ENCODE peak calls at places on chromosome 10, in five cellular contexts. B is A549, G is adrenal gland, M is heart left ventricle, W is uterus. D is an unnamed sample.

GRCh38 chr10:7766241-7766640 is 21.6 kb downstream of the KIN start:
- DNase-seq in W (no peak), G (no peak), M (no peak), B (no peak), D (no peak)

GRCh38 chr10:29841724-29842649 is 207.2 kb upstream of the SVIL start:
- DNase-seq in G (peak), M (peak), B (peak), W (peak), D (peak)

GRCh38 chr10:13839430-13839986 is 252.7 kb downstream of the PRPF18 start:
- DNase-seq in M (peak), W (no peak), B (peak), G (no peak), D (no peak)

GRCh38 chr10:69089638-69090599 is 2.0 kb downstream of the SRGN start:
- DNase-seq in M (no peak), G (peak), B (no peak), W (no peak), D (peak)

GRCh38 chr10:84727398-84727797 is 399.0 kb downstream of the CCSER2 start:
- DNase-seq in B (no peak), M (no peak), W (no peak), G (no peak), D (no peak)

GRCh38 chr10:13784067-13784466 is 197.3 kb downstream of the PRPF18 start:
- DNase-seq in B (no peak), G (no peak), M (no peak), W (no peak), D (no peak)

GRCh38 chr10:69359089-69360025 is 57.4 kb downstream of the TACR2 start:
- DNase-seq in G (no peak), W (no peak), M (no peak), B (no peak), D (no peak)

GRCh38 chr10:29007748-29008610 is 280.9 kb upstream of the LYZL1 start:
- DNase-seq in G (no peak), B (peak), M (no peak), W (no peak), D (no peak)

GRCh38 chr10:48456808-48457761 is 147.8 kb downstream of the ARHGAP22 start:
- DNase-seq in G (peak), M (no peak), W (no peak), B (no peak), D (no peak)

GRCh38 chr10:113735913-113736312 is 15.6 kb upstream of the PLEKHS1 start:
- DNase-seq in B (peak), W (no peak), G (no peak), M (no peak), D (peak)

GRCh38 chr10:130807096-130807495 is 504.4 kb downstream of the TCERG1L start:
- DNase-seq in M (no peak), G (peak), B (no peak), W (no peak), D (no peak)

GRCh38 chr10:54402576-54402975 is 398.5 kb downstream of the PCDH15 start:
- DNase-seq in G (no peak), B (peak), W (no peak), M (no peak), D (no peak)

GRCh38 chr10:103967433-103968142 is 648 bp downstream of the SLK start:
- DNase-seq in W (no peak), G (no peak), B (peak), M (no peak), D (peak)

GRCh38 chr10:53430127-53430891 is 657.7 kb upstream of the MBL2 start:
- DNase-seq in B (no peak), W (no peak), G (no peak), M (no peak), D (no peak)

GRCh38 chr10:123139521-123140163 is 3.9 kb downstream of the HMX3 start:
- DNase-seq in B (peak), M (no peak), G (no peak), W (no peak), D (no peak)

GRCh38 chr10:48818861-48819490 is 120.7 kb downstream of the LRRC18 start:
- DNase-seq in W (no peak), B (no peak), G (no peak), M (no peak), D (no peak)

GRCh38 chr10:31278279-31278941 is 40.6 kb upstream of the ZEB1 start:
- DNase-seq in W (no peak), M (no peak), G (no peak), B (no peak), D (no peak)

GRCh38 chr10:15084502-15084922 is 4.1 kb downstream of the ACBD7 start:
- DNase-seq in G (peak), W (peak), M (no peak), B (peak), D (no peak)

GRCh38 chr10:128055061-128055868 is 71.0 kb downstream of the MKI67 start:
- DNase-seq in B (no peak), W (no peak), G (no peak), M (peak), D (no peak)

GRCh38 chr10:119135517-119135890 is 30.0 kb downstream of the SFXN4 start:
- DNase-seq in W (no peak), M (no peak), B (no peak), G (no peak), D (peak)

GRCh38 chr10:121002586-121003205 is 151.5 kb downstream of the WDR11 start:
- DNase-seq in G (no peak), M (no peak), W (no peak), B (no peak), D (no peak)

GRCh38 chr10:23702977-23703414 is 264.1 kb downstream of the OTUD1 start:
- DNase-seq in G (peak), B (peak), W (no peak), M (peak), D (no peak)

GRCh38 chr10:110783509-110784103 is 88.1 kb upstream of the PDCD4 start:
- DNase-seq in B (no peak), M (no peak), W (no peak), G (no peak), D (no peak)

GRCh38 chr10:43816351-43817321 is 168.0 kb upstream of the ZNF32 start:
- DNase-seq in G (no peak), W (peak), B (no peak), M (peak), D (no peak)

GRCh38 chr10:27099916-27100799 is at the start of gene ANKRD26:
- DNase-seq in M (peak), B (peak), W (peak), G (peak), D (peak)

GRCh38 chr10:13708256-13708990 is 121.7 kb downstream of the PRPF18 start:
- DNase-seq in M (no peak), G (no peak), W (no peak), B (no peak), D (no peak)

GRCh38 chr10:13686331-13686752 is 99.6 kb downstream of the PRPF18 start:
- DNase-seq in G (no peak), W (no peak), B (peak), M (peak), D (no peak)

GRCh38 chr10:50497758-50498157 is 126.0 kb downstream of the SGMS1 start:
- DNase-seq in M (no peak), W (no peak), G (no peak), B (peak), D (no peak)

DNA sequence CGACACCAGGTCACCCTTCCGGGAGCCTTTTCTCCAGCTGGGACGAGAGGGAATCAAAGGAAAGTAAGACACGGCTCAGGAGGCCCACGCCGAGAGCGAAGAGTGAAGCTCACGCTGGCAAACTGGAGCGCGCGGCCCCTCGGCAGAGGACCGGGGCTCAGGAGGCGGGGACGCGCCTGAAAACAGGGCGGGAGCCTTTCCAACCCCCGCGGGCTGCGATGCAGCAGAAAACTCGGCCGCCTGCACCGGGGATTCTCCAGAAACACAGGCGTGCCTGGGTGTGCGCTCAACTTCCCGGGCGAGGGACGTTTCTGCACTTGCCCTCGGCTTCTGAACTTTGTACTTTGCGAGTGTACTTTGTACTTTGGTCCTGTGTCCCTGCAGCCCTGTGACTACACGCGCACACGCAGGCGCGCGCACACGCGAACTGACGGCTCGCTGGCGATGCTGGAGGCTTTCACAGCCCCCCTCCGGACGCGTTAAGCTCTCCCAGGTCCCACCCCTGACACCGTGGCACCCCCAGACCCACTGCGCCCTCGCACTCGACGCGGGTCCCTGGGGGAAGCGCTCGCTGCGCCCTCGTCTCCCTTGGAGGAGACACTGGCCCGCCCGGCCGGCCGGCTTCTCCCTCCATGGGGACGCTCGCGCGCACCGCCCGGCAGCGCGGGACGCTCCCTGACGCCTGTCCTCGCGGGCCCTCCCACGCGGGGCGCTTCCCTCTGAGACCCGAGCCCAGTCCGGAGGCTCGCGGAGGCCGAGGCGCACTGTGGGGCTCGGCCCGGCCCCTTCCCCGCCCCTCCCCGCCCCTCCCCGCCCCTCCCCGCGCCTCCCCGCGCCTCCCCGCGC is 588 bp upstream of the PAOX start:
- DNase-seq in W (peak), M (peak), G (peak), B (peak), D (peak)
- TF ChIP-seq POLR2A in W (no peak), M (no peak), G (peak), B (peak), D (no peak)

DNA sequence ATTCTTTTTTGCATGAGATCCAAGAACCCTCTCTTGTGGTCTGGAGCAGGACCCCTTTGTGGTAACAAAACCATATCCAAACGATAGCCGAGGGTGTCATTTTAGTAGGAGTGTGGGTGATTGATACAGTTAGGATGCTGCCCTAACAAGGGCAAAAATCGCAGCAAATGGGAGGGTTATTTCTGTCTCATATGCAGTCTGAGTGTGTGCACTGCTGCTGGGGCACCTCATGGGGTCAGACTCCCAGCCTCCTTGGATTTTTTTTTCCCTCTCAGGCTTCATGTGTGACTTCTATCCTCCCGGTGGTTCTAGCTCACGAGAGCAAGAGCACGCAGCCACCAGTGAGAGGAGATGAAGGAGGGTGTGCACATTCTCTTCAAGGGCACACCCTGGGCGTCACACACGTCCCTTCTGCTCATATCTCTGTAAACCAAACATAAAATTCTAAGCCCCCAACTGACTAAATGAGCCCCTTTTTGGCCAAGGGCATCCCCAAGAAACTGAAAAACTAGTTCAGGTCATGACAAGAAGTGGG is 28.6 kb upstream of the IL15RA start:
- DNase-seq in B (no peak), M (no peak), W (no peak), G (no peak), D (no peak)
- TF ChIP-seq POLR2A in B (no peak), M (no peak), W (no peak), G (no peak), D (no peak)

GRCh38 chr10:95289003-95289920 is 1.5 kb downstream of the PDLIM1 start:
- DNase-seq in W (no peak), B (peak), G (no peak), M (no peak), D (no peak)
- TF ChIP-seq POLR2A in W (no peak), B (no peak), G (no peak), M (no peak), D (peak)

DNA sequence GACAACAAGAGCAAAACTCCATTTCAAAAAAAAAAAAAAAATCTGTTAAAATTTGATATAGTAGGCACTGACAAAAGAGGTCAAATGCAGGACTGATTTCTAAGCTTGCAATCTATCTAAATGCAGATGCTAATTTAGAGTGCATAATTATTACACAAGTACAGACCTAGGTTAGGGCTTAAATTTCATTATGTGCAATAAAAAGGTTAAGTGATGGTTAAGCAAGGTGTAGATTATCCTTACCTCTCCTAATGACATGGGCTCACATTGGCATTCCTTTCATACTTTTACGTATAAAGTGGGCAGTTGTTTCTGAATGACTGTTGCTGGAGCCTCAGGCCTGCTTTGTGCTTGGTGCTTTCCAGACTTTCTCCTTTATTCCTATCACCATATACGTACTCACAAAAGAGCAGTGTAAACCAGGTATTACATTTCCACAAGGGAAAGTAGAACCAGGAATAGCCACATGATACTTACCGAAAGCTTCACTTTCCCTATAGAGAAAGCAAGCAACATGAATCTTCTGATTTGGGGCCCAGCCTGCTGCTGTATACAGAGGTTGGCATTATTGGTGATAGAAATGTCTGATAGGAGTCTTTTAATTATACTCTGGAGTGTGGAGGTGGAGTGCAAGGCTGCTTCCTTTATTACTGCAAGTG is 2.2 kb upstream of the CHCHD1 start:
- DNase-seq in B (no peak), M (no peak), W (no peak), G (no peak), D (no peak)
- TF ChIP-seq POLR2A in B (no peak), M (no peak), W (no peak), G (no peak), D (no peak)

GRCh38 chr10:124459395-124459794 is 2.2 kb upstream of the LHPP start:
- DNase-seq in W (no peak), B (no peak), G (no peak), M (no peak), D (no peak)

GRCh38 chr10:124462348-124462695 is 699 bp downstream of the LHPP start:
- DNase-seq in W (no peak), G (no peak), M (no peak), B (no peak), D (no peak)

GRCh38 chr10:124464028-124464751 is 2.6 kb downstream of the LHPP start:
- DNase-seq in M (no peak), B (no peak), G (no peak), W (no peak), D (no peak)

GRCh38 chr10:124460144-124460543 is 1.5 kb upstream of the LHPP start:
- DNase-seq in W (no peak), M (no peak), G (no peak), B (no peak), D (no peak)

GRCh38 chr10:124461642-124462347 is at the start of gene LHPP:
- DNase-seq in G (peak), M (peak), B (peak), W (peak), D (peak)
- TF ChIP-seq POLR2A in G (peak), M (no peak), B (peak), W (peak), D (peak)

GRCh38 chr10:101818958-101819633 is 852 bp upstream of the OGA start:
- DNase-seq in B (no peak), W (peak), M (peak), G (no peak), D (peak)

GRCh38 chr10:101816913-101817541 is 1.2 kb downstream of the OGA start:
- DNase-seq in W (no peak), G (peak), B (no peak), M (no peak), D (no peak)

GRCh38 chr10:101817542-101818118 is 614 bp downstream of the OGA start:
- DNase-seq in W (peak), G (peak), M (peak), B (peak), D (peak)

GRCh38 chr10:101816375-101816773 is 1.9 kb downstream of the OGA start:
- DNase-seq in M (no peak), W (no peak), B (no peak), G (no peak), D (no peak)

DNA sequence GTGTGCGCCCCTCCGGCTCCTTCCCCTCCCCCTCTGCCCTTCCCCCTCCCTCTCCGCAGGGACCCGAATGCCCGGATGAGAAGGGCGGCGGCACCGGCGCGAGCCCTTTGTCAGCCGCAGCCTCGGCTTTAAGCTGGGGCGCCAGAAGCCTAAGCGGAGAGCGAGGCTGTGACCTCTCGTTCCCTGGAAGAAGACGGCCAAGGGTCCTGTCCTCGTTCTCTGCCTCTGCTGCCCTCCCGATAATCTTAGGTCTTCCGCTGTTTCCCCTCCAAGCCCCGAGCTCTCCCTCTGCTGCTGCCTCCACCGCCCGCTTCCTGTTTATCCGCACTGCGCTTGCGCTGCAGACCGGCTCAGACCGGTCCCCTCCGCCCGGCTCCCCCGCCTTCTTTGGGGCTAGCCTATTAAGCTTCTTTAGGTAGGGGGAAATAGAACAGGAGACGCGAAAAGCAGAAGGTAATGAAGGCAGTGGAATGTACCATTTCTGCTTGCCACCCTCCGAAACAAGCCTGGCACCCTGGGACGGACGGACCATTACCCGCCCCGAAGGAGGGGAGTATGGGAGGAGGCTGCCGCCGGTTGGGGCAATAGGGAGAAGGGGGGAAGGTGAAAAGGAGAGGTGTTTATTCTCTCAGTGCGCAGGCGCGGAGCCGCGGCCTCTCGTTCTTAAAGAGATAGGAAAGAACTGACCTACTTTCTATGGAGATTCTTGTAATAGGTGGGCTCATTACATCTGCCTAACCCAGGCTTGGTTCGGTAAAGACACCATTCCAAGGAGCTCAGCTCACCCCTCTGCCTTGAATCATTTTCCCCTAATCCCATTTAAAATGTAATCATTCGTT is at the start of gene OGA:
- DNase-seq in B (peak), M (peak), W (peak), G (peak), D (peak)
- TF ChIP-seq POLR2A in B (peak), M (peak), W (peak), G (peak), D (peak)

DNA sequence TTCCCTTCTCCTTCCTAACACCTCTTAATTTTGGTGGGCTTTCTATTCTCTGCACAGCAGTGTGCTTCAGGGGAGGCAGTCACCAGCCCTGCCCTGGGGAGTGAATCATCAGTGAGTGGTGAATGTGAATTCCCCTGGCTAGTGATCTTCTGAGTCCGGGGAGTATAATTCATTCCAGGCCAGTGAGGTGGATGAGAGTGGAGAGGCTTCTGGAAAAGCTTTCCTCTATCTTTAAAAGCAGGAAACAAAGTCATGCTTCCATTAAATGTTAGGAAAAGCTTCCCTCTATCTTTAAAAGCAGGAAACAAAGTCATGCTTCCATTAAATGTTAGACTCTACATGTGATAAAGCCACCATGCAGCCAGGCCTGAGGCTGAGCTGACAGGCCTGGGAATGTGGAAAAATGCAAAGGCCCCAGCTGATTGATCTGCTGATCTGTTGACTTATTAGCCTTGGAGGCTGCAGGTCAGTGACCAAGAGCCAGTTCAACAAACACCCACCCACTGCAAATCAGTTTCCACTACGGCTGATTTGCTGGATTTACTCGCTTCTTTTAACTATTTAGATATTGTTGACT is 25.4 kb upstream of the ITGB1 start:
- DNase-seq in M (no peak), W (no peak), B (peak), G (no peak), D (no peak)
- TF ChIP-seq POLR2A in M (no peak), W (no peak), B (no peak), G (no peak), D (no peak)

GRCh38 chr10:78516236-78516635 is 482.6 kb downstream of the RPS24 start:
- DNase-seq in B (no peak), W (no peak), G (peak), M (no peak), D (no peak)

GRCh38 chr10:78514459-78514858 is 480.8 kb downstream of the RPS24 start:
- DNase-seq in B (no peak), M (no peak), G (peak), W (no peak), D (no peak)

GRCh38 chr10:78515037-78515872 is 481.6 kb downstream of the RPS24 start:
- DNase-seq in B (no peak), G (peak), M (no peak), W (peak), D (peak)

GRCh38 chr10:78516741-78517140 is 483.1 kb downstream of the RPS24 start:
- DNase-seq in G (peak), B (no peak), M (no peak), W (peak), D (no peak)

DNA sequence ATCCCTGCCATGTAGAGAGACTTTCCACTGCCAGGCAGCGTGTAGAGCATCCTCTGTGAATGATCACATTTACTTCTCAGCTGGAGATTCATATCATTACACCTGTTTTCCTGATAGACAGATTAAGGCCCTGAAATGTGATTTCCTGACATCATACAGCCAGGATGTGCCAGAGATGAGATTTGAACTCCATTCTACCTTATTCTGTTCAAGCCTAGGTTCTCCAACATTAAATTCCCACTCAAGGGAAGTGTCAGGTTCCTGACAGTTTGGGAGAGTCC is 482.1 kb downstream of the RPS24 start:
- DNase-seq in B (no peak), M (no peak), W (no peak), G (no peak), D (no peak)
- TF ChIP-seq POLR2A in B (no peak), M (no peak), W (no peak), G (no peak), D (no peak)